ENCODE peak calls at places on chromosomes 6 and 20, in four cellular contexts. V is lung microvascular endothelial cell, M is fibroblast of pulmonary artery, F is ecto neural progenitor cell. E is an unnamed sample.

GRCh38 chr20:24379116-24379927 is 90.1 kb upstream of the SYNDIG1 start:
- DNase-seq in V (no peak), F (peak; percentile 37), M (peak; percentile 18), E (no peak)

GRCh38 chr6:148128014-148128730 is 214.5 kb upstream of the SASH1 start:
- DNase-seq in V (no peak), F (no peak), M (peak; percentile 13), E (no peak)

GRCh38 chr6:146862508-146862919 is 263.7 kb downstream of the ADGB start:
- DNase-seq in V (no peak), M (no peak), F (no peak), E (no peak)

GRCh38 chr6:3791526-3792212 is 40.2 kb upstream of the PXDC1 start:
- DNase-seq in V (no peak), F (no peak), M (no peak), E (peak; percentile 6)

GRCh38 chr20:53609501-53610445 is 16.1 kb upstream of the ZNF217 start:
- DNase-seq in V (peak; percentile 29), M (no peak), F (peak; percentile 53), E (peak; percentile 81)

GRCh38 chr20:21048841-21049273 is 57.3 kb downstream of the LINC00237 start:
- DNase-seq in V (peak; percentile 17), F (peak; percentile 74), M (peak; percentile 5), E (peak; percentile 73)

GRCh38 chr6:56002336-56002735 is 126.9 kb upstream of the BMP5 start:
- DNase-seq in V (no peak), M (no peak), F (no peak), E (no peak)

GRCh38 chr20:40467703-40468411 is 221.2 kb downstream of the MAFB start:
- DNase-seq in M (no peak), F (no peak), V (no peak), E (no peak)

GRCh38 chr6:53119772-53120409 is 28.8 kb downstream of the GCM1 start:
- DNase-seq in F (no peak), M (peak; percentile 37), V (peak; percentile 44), E (no peak)

E was measured in stimulated activated naive CD8-positive, alpha-beta T cell treated with anti-CD3 and anti-CD28 coated beads, Interleukin-15, Interleukin-2, amounts not matched to agents 100 U/mL and 50 U/mL, for 24 hours.